ENCODE peak calls at places on chromosomes 1 and 21, in nine cellular contexts. I is hepatocyte, U is adrenal gland, F is A549, N is stomach, V is pancreas, X is left lung, W is tibial nerve, R is uterus. Z is an unnamed sample.

GRCh38 chr1:92096317-92096716 is 16.2 kb downstream of the BTBD8 start:
- DNase-seq in I (no peak), U (no peak), F (no peak), N (no peak), V (no peak), X (no peak), W (no peak), R (no peak), Z (no peak)

GRCh38 chr1:13469343-13469742 is 44.5 kb downstream of the LRRC38 start:
- DNase-seq in I (peak; percentile 44), U (peak; percentile 27), F (peak; percentile 10), N (no peak), V (no peak), X (no peak), W (peak; percentile 6), R (no peak), Z (no peak)

GRCh38 chr1:181033128-181033798 is 520 bp upstream of the MR1 start:
- DNase-seq in I (peak; percentile 31), U (peak; percentile 70), F (no peak), N (no peak), V (peak; percentile 11), X (no peak), W (peak; percentile 57), R (peak; percentile 40), Z (no peak)

GRCh38 chr1:1974834-1975233 is 28.8 kb downstream of the CFAP74 start:
- DNase-seq in I (no peak), U (no peak), F (no peak), N (no peak), V (no peak), X (peak; percentile 67), W (no peak), R (no peak), Z (no peak)

GRCh38 chr1:90707363-90707710 is 9.8 kb downstream of the BARHL2 start:
- DNase-seq in I (peak; percentile 91), U (peak; percentile 51), F (peak; percentile 40), N (peak; percentile 46), V (peak; percentile 59), X (peak; percentile 87), W (no peak), R (no peak), Z (peak; percentile 84)

GRCh38 chr1:199490804-199491527 is 536.5 kb upstream of the NR5A2 start:
- DNase-seq in I (no peak), U (no peak), F (no peak), N (no peak), V (no peak), X (no peak), W (no peak), R (no peak), Z (no peak)

GRCh38 chr21:44303490-44303981 is 3.7 kb downstream of the PFKL start:
- DNase-seq in I (peak; percentile 84), U (no peak), F (no peak), N (peak; percentile 78), V (no peak), X (no peak), W (no peak), R (no peak), Z (no peak)

GRCh38 chr1:178885869-178886268 is 15.0 kb upstream of the ANGPTL1 start:
- DNase-seq in I (no peak), U (no peak), F (no peak), N (no peak), V (no peak), X (no peak), W (no peak), R (no peak), Z (no peak)

GRCh38 chr1:44924835-44925464 is 61.4 kb downstream of the EIF2B3 start:
- DNase-seq in I (peak; percentile 27), U (no peak), F (peak; percentile 36), N (no peak), V (no peak), X (no peak), W (no peak), R (no peak), Z (no peak)

GRCh38 chr1:145747398-145748247 is 28.3 kb downstream of the CD160 start:
- DNase-seq in I (no peak), U (no peak), F (no peak), N (no peak), V (no peak), X (no peak), W (no peak), R (no peak), Z (no peak)

GRCh38 chr21:36891692-36892091 is 74.8 kb downstream of the HLCS start:
- DNase-seq in I (no peak), U (no peak), F (no peak), N (no peak), V (no peak), X (no peak), W (no peak), R (no peak), Z (no peak)

GRCh38 chr1:15657026-15657425 is 27.1 kb upstream of the PLEKHM2 start:
- DNase-seq in I (no peak), U (no peak), F (no peak), N (no peak), V (no peak), X (no peak), W (no peak), R (no peak), Z (no peak)

GRCh38 chr1:27872802-27873665 is 690 bp downstream of the THEMIS2 start:
- DNase-seq in I (no peak), U (no peak), F (no peak), N (peak; percentile 26), V (no peak), X (peak; percentile 80), W (no peak), R (no peak), Z (peak; percentile 71)

GRCh38 chr1:66606359-66607142 is 72.6 kb downstream of the SGIP1 start:
- DNase-seq in I (no peak), U (no peak), F (no peak), N (no peak), V (no peak), X (no peak), W (no peak), R (no peak), Z (no peak)

GRCh38 chr1:177185209-177185608 is 14.5 kb downstream of the BRINP2 start:
- DNase-seq in I (no peak), U (no peak), F (no peak), N (no peak), V (no peak), X (no peak), W (no peak), R (no peak), Z (no peak)

GRCh38 chr21:46095814-46096595 is 1.9 kb upstream of the COL6A2 start:
- DNase-seq in I (no peak), U (no peak), F (no peak), N (no peak), V (no peak), X (peak; percentile 43), W (no peak), R (no peak), Z (peak; percentile 50)

GRCh38 chr1:58829861-58830260 is 46.0 kb upstream of the JUN start:
- DNase-seq in I (no peak), U (no peak), F (no peak), N (no peak), V (no peak), X (no peak), W (no peak), R (no peak), Z (no peak)

GRCh38 chr1:23344111-23344986 is at the start of gene HNRNPR:
- DNase-seq in I (peak; percentile 100), U (peak; percentile 100), F (peak; percentile 90), N (peak; percentile 99), V (peak; percentile 100), X (peak; percentile 99), W (peak; percentile 98), R (peak; percentile 100), Z (peak; percentile 100)
- TF ChIP-seq CTCF in I (no peak), U (no peak), F (no peak), N (no peak), V (no peak), X (no peak), W (peak; percentile 19), R (no peak), Z (no peak)

GRCh38 chr1:228984107-228984506 is 248.8 kb downstream of the RHOU start:
- DNase-seq in I (no peak), U (no peak), F (no peak), N (no peak), V (no peak), X (no peak), W (no peak), R (no peak), Z (no peak)

GRCh38 chr1:228986093-228986904 is 251.0 kb downstream of the RHOU start:
- DNase-seq in I (peak; percentile 45), U (peak; percentile 35), F (no peak), N (peak; percentile 83), V (no peak), X (no peak), W (peak; percentile 67), R (peak; percentile 55), Z (no peak)

GRCh38 chr1:228983661-228984060 is 248.4 kb downstream of the RHOU start:
- DNase-seq in I (no peak), U (no peak), F (no peak), N (no peak), V (no peak), X (no peak), W (no peak), R (no peak), Z (no peak)

GRCh38 chr1:228985661-228986060 is 250.4 kb downstream of the RHOU start:
- DNase-seq in I (no peak), U (no peak), F (no peak), N (no peak), V (no peak), X (no peak), W (no peak), R (no peak), Z (no peak)

GRCh38 chr1:228984646-228985631 is 249.7 kb downstream of the RHOU start:
- DNase-seq in I (no peak), U (no peak), F (no peak), N (no peak), V (no peak), X (no peak), W (no peak), R (no peak), Z (no peak)
- H3K4me1 ChIP-seq in I (no peaks in the 10 kb centered on the region), U (no peaks in the 10 kb centered on the region), F (no peaks in the 10 kb centered on the region), N (peaks cover 7% of the 10 kb centered on the region), V (no peaks in the 10 kb centered on the region), X (peaks cover 44% of the 10 kb centered on the region), W (no peaks in the 10 kb centered on the region), R (no peaks in the 10 kb centered on the region), Z (peaks cover 16% of the 10 kb centered on the region)

DNA sequence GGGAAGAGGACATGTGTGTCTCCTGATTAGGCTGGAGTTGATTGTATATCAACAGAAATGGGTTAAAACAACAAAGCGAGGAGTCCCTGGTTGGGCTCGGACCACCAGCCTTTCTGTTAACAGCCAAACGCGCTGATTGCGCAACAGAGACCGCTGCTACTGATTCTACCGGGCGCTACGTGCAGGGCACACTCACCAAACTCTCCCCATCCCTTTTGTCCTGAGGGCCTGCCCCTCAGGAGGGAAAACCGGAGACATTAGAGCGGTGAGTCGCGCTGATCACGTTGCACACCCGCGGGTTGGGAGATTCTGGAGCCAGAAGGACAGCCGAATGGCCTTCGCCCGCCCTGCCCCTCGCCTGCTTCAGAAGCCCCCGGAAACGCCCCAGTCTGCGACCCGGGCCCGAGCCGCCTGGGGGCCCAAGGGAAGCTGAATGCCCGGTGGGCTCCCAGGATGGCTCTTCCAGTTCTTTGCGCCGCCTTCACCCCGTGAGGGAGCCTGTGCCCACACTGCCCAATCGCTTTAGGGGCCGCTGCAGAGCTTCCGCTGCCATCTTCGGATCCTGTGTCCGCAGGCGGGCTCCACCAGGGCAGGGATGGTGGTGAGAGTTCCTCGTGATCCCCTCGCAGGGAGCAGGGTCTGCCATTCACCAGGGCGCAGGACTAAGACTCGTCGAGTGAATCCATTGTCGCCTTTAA is 165.4 kb upstream of the NBPF11 start:
- DNase-seq in I (no peak), U (no peak), F (no peak), N (no peak), V (no peak), X (peak; percentile 67), W (no peak), R (no peak), Z (no peak)
- H3K4me3 ChIP-seq in I (no peak overlapping the region), U (peak overlapping the region; percentile 25), F (no peak overlapping the region), N (peak overlapping the region; percentile 39), V (no peak overlapping the region), X (no peak overlapping the region), W (no peak overlapping the region), R (no peak overlapping the region), Z (peak overlapping the region; percentile 42)

GRCh38 chr1:166237675-166238074 is 70.9 kb upstream of the FAM78B start:
- DNase-seq in I (no peak), U (no peak), F (no peak), N (no peak), V (no peak), X (no peak), W (no peak), R (no peak), Z (no peak)
- TF ChIP-seq CTCF in I (no peak), U (no peak), F (no peak), N (no peak), V (no peak), X (no peak), W (no peak), R (no peak), Z (no peak)

Z was measured in upper lobe of right lung.